ENCODE peak calls at places on chromosomes 11 and 22, in six cellular contexts. O is endothelial cell, M is colonic mucosa, S is GM06990, Y is endothelial cell of umbilical vein, G is RWPE2. Z is an unnamed sample.

GRCh38 chr22:39714321-39714720 is 143.8 kb downstream of the CACNA1I start:
- DNase-seq in O (no peak), M (no peak), G (no peak), Y (no peak), S (no peak), Z (no peak)

GRCh38 chr22:35544810-35545209 is 4.2 kb downstream of the RASD2 start:
- DNase-seq in O (no peak), M (no peak), S (no peak), Y (no peak), G (no peak), Z (no peak)

GRCh38 chr11:606245-606644 is 9.5 kb downstream of the IRF7 start:
- DNase-seq in Y (no peak), M (no peak), O (no peak), G (peak; percentile 91), S (no peak), Z (peak; percentile 93)

GRCh38 chr11:69704508-69705245 is 855 bp upstream of the FGF19 start:
- DNase-seq in S (no peak), G (no peak), O (peak; percentile 64), Y (no peak), M (no peak), Z (no peak)

GRCh38 chr22:19174106-19175025 is 4.2 kb downstream of the SLC25A1 start:
- DNase-seq in S (no peak), Y (no peak), G (no peak), O (no peak), M (no peak), Z (peak; percentile 85)

GRCh38 chr11:65782816-65783228 is 2.0 kb upstream of the AP5B1 start:
- DNase-seq in S (no peak), G (peak; percentile 41), M (no peak), Y (no peak), O (no peak), Z (peak; percentile 75)

GRCh38 chr11:81963018-81963417 is 770.6 kb downstream of the FAM181B start:
- DNase-seq in O (no peak), Y (peak; percentile 1), G (no peak), S (no peak), M (no peak), Z (no peak)

GRCh38 chr22:46381142-46381541 is 45.6 kb downstream of the TRMU start:
- DNase-seq in S (no peak), Y (no peak), G (no peak), M (peak; percentile 59), O (no peak), Z (no peak)

GRCh38 chr11:92332986-92333385 is 108.4 kb downstream of the FAT3 start:
- DNase-seq in O (no peak), S (no peak), G (no peak), M (no peak), Y (no peak), Z (no peak)

DNA sequence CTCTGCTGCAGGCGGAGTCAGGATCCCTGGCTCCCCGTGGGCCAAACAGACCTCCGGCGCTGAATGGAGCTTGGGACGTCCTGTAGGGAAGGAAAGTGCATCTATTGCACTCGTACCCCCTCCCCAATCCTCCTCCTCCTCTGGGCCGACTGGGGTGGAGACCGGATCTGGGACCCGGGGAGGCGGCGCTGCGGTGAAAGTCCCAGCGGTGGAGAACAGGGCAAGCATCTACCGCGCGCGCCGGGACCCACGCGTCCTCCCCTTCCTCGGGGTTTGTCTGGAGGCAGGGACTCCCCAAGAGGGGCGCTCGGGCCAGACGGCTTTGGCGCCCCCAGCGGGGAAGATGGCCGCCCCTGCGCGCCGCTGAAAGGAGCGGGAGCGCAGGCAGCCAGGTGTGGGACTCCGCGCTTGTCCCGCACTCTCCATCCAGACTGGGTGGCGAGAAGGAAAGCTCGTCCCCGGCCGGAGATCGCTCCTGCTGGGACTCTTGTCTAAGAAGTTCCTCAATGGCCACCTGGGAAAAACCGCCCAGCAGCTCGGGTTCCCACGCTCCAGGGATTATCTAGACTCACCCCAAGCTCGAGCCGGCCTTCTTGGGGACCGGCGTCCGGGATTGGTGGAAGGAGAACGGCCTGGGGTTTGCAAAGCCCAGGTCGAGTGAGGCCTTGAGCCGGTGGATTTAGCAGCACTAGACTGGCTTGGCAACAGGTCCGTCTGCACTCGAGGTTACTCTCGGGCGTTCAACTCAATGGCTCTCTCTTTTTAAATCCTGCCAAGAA is 718 bp downstream of the FADS2 start:
- DNase-seq in M (peak; percentile 30), S (peak; percentile 80), Y (peak; percentile 59), G (no peak), O (peak; percentile 62), Z (no peak)
- TF ChIP-seq CTCF in M (no peak), S (peak; percentile 72), Y (peak; percentile 55), G (peak; percentile 57), O (peak; percentile 39), Z (peak; percentile 75)

DNA sequence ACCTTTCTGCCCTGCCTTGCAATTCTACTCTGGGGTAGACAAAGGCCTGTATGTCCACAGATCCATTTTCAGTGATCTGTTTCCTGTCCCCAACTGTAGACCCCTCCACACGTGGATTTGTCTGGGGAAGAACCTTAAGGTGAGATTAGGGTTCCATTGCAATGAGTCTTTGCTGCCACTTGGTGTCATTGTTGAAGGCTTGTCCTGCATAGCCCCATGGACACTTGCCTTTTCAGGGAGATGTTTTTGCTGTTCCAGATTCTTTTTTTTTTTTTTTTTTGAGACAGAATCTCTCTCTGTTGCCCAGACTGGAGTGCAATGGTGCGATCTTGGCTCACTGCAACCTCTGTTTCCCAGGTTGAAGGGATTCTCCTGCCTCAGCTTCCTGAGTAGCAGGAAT is 21.8 kb downstream of the SERPING1 start:
- DNase-seq in O (no peak), M (no peak), Y (no peak), G (no peak), S (no peak), Z (no peak)
- TF ChIP-seq CTCF in O (peak; percentile 21), M (no peak), Y (no peak), G (no peak), S (peak; percentile 16), Z (peak; percentile 15)

GRCh38 chr22:28884754-28885375 is 1.5 kb downstream of the ZNRF3 start:
- DNase-seq in S (no peak), G (no peak), Y (no peak), M (peak; percentile 41), O (no peak), Z (no peak)

GRCh38 chr22:28883657-28883916 is 215 bp downstream of the ZNRF3 start:
- DNase-seq in G (no peak), Y (no peak), O (no peak), S (no peak), M (no peak), Z (peak; percentile 63)

GRCh38 chr22:28882545-28882877 is 861 bp upstream of the ZNRF3 start:
- DNase-seq in Y (no peak), M (no peak), S (no peak), G (no peak), O (peak; percentile 12), Z (no peak)

GRCh38 chr22:28883917-28884753 is 763 bp downstream of the ZNRF3 start:
- DNase-seq in S (peak; percentile 29), Y (peak; percentile 27), O (peak; percentile 41), M (peak; percentile 51), G (no peak), Z (peak; percentile 81)

GRCh38 chr22:28882878-28883656 is at the start of gene ZNRF3:
- DNase-seq in Y (peak; percentile 79), M (peak; percentile 94), O (peak; percentile 96), S (peak; percentile 76), G (peak; percentile 83), Z (peak; percentile 97)
- TF ChIP-seq CTCF in Y (no peak), M (no peak), O (no peak), S (no peak), G (no peak), Z (no peak)

GRCh38 chr22:50011447-50012200 is 941 bp downstream of the IL17REL start:
- DNase-seq in O (peak; percentile 4), S (no peak), G (no peak), Y (no peak), M (no peak), Z (no peak)

GRCh38 chr22:50010676-50011446 is 1.7 kb downstream of the IL17REL start:
- DNase-seq in O (peak; percentile 4), M (no peak), S (peak; percentile 76), G (no peak), Y (no peak), Z (peak; percentile 75)

GRCh38 chr22:50014053-50014501 is 1.5 kb upstream of the IL17REL start:
- DNase-seq in S (no peak), M (no peak), Y (no peak), G (no peak), O (no peak), Z (no peak)

GRCh38 chr22:50014655-50015401 is 2.3 kb upstream of the IL17REL start:
- DNase-seq in M (no peak), G (no peak), Y (no peak), O (peak; percentile 5), S (no peak), Z (peak; percentile 83)

GRCh38 chr22:50012201-50013181 is at the start of gene IL17REL:
- DNase-seq in M (no peak), O (peak; percentile 8), S (no peak), G (peak; percentile 64), Y (no peak), Z (peak; percentile 78)
- TF ChIP-seq CTCF in M (no peak), O (no peak), S (no peak), G (no peak), Y (no peak), Z (peak; percentile 66)

GRCh38 chr11:11309906-11310305 is 43.1 kb downstream of the CSNK2A3 start:
- DNase-seq in G (no peak), Y (no peak), O (no peak), S (no peak), M (no peak), Z (no peak)

GRCh38 chr11:11311169-11311568 is 41.9 kb downstream of the CSNK2A3 start:
- DNase-seq in Y (no peak), G (no peak), M (no peak), S (no peak), O (no peak), Z (no peak)

GRCh38 chr11:11313902-11314692 is 39.0 kb downstream of the CSNK2A3 start:
- DNase-seq in Y (no peak), M (no peak), O (no peak), G (no peak), S (no peak), Z (no peak)

GRCh38 chr11:11313426-11313825 is 39.6 kb downstream of the CSNK2A3 start:
- DNase-seq in G (peak; percentile 79), O (no peak), Y (no peak), S (no peak), M (no peak), Z (no peak)

DNA sequence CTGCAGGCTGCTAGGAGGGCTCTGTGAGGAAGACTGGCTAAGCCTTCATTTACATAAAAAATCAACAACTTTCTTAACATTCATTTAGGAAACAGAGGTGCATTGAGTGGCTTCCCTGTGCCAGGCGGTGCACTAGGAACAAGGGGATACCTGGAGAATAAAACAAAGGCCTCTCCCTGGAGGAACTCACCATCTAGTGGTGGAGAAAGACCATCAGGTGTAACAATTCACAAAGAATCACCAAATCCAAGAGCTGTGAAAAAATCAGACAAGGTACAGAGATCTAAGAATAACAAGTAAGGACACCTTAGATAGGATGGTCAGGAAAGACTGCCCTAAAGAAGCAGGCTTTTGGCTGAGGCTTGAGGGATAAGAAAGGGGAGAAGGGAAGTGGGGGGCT is 40.3 kb downstream of the CSNK2A3 start:
- DNase-seq in G (no peak), S (no peak), O (no peak), Y (no peak), M (no peak), Z (no peak)
- TF ChIP-seq CTCF in G (no peak), S (no peak), O (no peak), Y (no peak), M (no peak), Z (no peak)